ENCODE peak calls at places on chromosomes 2 and 18, in five cellular contexts. M is psoas muscle; B is GM23248; L is CD4-positive, alpha-beta memory T cell; C is tibial artery. G is an unnamed sample.
A peak's percentile ranks its signal among the peaks of the same experiment; 100 is the strongest.

GRCh38 chr2:186274936-186275575 is 211.0 kb upstream of the ZC3H15 start:
- DNase-seq in M (no peak), B (peak; percentile 58), L (no peak), C (no peak), G (no peak)

GRCh38 chr2:231371430-231372054 is 24.0 kb upstream of the B3GNT7 start:
- DNase-seq in M (no peak), B (no peak), L (no peak), C (no peak), G (no peak)

GRCh38 chr2:40202798-40203400 is 249.0 kb downstream of the SLC8A1 start:
- DNase-seq in M (no peak), B (peak; percentile 57), L (no peak), C (no peak), G (no peak)

GRCh38 chr2:25030702-25031101 is 11.2 kb upstream of the EFR3B start:
- DNase-seq in M (no peak), B (no peak), L (no peak), C (no peak), G (no peak)

GRCh38 chr2:6990871-6991270 is 73.7 kb downstream of the RNF144A start:
- DNase-seq in M (no peak), B (no peak), L (no peak), C (no peak), G (no peak)

GRCh38 chr2:23235292-23235691 is 149.7 kb upstream of the KLHL29 start:
- DNase-seq in M (no peak), B (peak; percentile 92), L (no peak), C (no peak), G (no peak)

GRCh38 chr2:84865181-84865783 is 15.6 kb downstream of the TRABD2A start:
- DNase-seq in M (no peak), B (peak; percentile 53), L (peak; percentile 52), C (no peak), G (no peak)

GRCh38 chr2:24015562-24016375 is 5.9 kb downstream of the MFSD2B start:
- DNase-seq in M (no peak), B (peak; percentile 75), L (no peak), C (no peak), G (no peak)

GRCh38 chr18:55381277-55381676 is 206.7 kb downstream of the TCF4 start:
- DNase-seq in M (no peak), B (peak; percentile 84), L (no peak), C (no peak), G (no peak)

GRCh38 chr18:40877096-40877495 is 1077.9 kb upstream of the PIK3C3 start:
- DNase-seq in M (no peak), B (peak; percentile 72), L (no peak), C (no peak), G (no peak)

GRCh38 chr2:45891719-45892118 is 240.2 kb downstream of the PRKCE start:
- DNase-seq in M (no peak), B (no peak), L (no peak), C (no peak), G (no peak)

GRCh38 chr2:15765686-15766302 is 174.1 kb downstream of the DDX1 start:
- DNase-seq in M (no peak), B (no peak), L (no peak), C (no peak), G (no peak)

GRCh38 chr18:28161608-28162599 is 15.0 kb downstream of the CDH2 start:
- DNase-seq in M (no peak), B (peak; percentile 86), L (no peak), C (no peak), G (no peak)

GRCh38 chr2:20539776-20540586 is 93.1 kb downstream of the RHOB start:
- DNase-seq in M (peak; percentile 86), B (peak; percentile 77), L (no peak), C (no peak), G (peak; percentile 85)

GRCh38 chr2:63066265-63066664 is 15.6 kb downstream of the OTX1 start:
- DNase-seq in M (no peak), B (no peak), L (no peak), C (no peak), G (no peak)

GRCh38 chr2:126658910-126659613 is 3.1 kb downstream of the GYPC start:
- DNase-seq in M (peak; percentile 78), B (peak; percentile 74), L (peak; percentile 49), C (peak; percentile 87), G (peak; percentile 41)
- H3K4me1 ChIP-seq in M (peaks cover 60% of the 10 kb centered on the region), B (peaks cover 35% of the 10 kb centered on the region), L (peaks cover 71% of the 10 kb centered on the region), C (peaks cover 83% of the 10 kb centered on the region), G (peaks cover 30% of the 10 kb centered on the region)

GRCh38 chr2:159798376-159798724 is 342 bp upstream of the CD302 start:
- DNase-seq in M (no peak), B (no peak), L (no peak), C (no peak), G (no peak)
- H3K27me3 ChIP-seq in M (no peaks in the 10 kb centered on the region), B (no peaks in the 10 kb centered on the region), L (no peaks in the 10 kb centered on the region), C (no peaks in the 10 kb centered on the region), G (no peaks in the 10 kb centered on the region)

GRCh38 chr2:190909680-190910079 is 29.1 kb downstream of the GLS start:
- DNase-seq in M (no peak), B (no peak), L (no peak), C (no peak), G (no peak)
- H3K36me3 ChIP-seq in M (no peaks in the 10 kb centered on the region), B (peaks cover 89% of the 10 kb centered on the region), L (peaks cover 9% of the 10 kb centered on the region), C (peaks cover 25% of the 10 kb centered on the region), G (no peaks in the 10 kb centered on the region)

GRCh38 chr2:236569593-236569973 is at the start of gene ACKR3:
- DNase-seq in M (peak; percentile 87), B (peak; percentile 85), L (peak; percentile 78), C (peak; percentile 94), G (peak; percentile 92)
- H3K4me1 ChIP-seq in M (peaks cover 39% of the 10 kb centered on the region), B (peaks cover 4% of the 10 kb centered on the region), L (peaks cover 20% of the 10 kb centered on the region), C (peaks cover 67% of the 10 kb centered on the region), G (peaks cover 43% of the 10 kb centered on the region)

GRCh38 chr2:128217671-128218070 is 101.0 kb downstream of the HS6ST1 start:
- DNase-seq in M (no peak), B (no peak), L (no peak), C (no peak), G (no peak)
- H3K27me3 ChIP-seq in M (no peaks in the 10 kb centered on the region), B (no peaks in the 10 kb centered on the region), L (no peaks in the 10 kb centered on the region), C (no peaks in the 10 kb centered on the region), G (no peaks in the 10 kb centered on the region)

DNA sequence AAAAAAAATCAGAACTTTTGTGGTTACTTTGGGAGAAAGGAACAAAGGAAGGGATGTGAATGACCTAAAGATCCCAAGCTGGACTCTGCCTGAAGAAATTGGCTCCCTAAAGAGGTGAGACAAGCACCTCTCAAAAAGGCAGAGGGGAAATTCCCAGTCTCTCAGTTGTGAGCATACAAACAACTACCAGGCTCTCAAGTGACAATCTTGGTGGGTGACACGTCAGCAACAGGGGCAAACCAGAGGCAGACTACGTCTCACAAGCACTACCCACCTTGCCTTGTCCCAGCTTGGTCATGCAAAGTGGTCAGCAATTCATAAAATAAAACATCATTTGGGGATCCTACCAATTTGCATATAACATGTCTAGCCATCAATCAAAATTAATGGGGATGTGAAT is 24.3 kb upstream of the LRATD1 start:
- DNase-seq in M (no peak), B (no peak), L (no peak), C (no peak), G (no peak)
- H3K36me3 ChIP-seq in M (no peaks in the 10 kb centered on the region), B (no peaks in the 10 kb centered on the region), L (no peaks in the 10 kb centered on the region), C (no peaks in the 10 kb centered on the region), G (no peaks in the 10 kb centered on the region)

G was measured in testis.